ENCODE peak calls at places on chromosomes 4 and X, in six cellular contexts. T is HepG2, U is H1, A is GM12892, V is K562, F is SK-N-SH. Y is an unnamed sample.

GRCh38 chr4:169109276-169109675 is 99.2 kb upstream of the CBR4 start:
- DNase-seq in T (no peak), U (no peak), A (no peak), V (no peak), F (no peak), Y (no peak)

GRCh38 chr4:68451246-68452211 is 4.3 kb downstream of the TMPRSS11E start:
- DNase-seq in T (no peak), U (no peak), A (no peak), V (no peak), F (no peak), Y (no peak)

GRCh38 chrX:39513836-39514235 is 583.9 kb downstream of the BCOR start:
- DNase-seq in T (no peak), U (no peak), A (no peak), V (peak; percentile 17), F (no peak), Y (no peak)

GRCh38 chr4:143286733-143287570 is 49.7 kb upstream of the GAB1 start:
- DNase-seq in T (no peak), U (no peak), A (no peak), V (no peak), F (no peak), Y (no peak)

GRCh38 chr4:74426101-74426500 is 18.8 kb upstream of the AREG start:
- DNase-seq in T (no peak), U (no peak), A (no peak), V (no peak), F (no peak), Y (no peak)

GRCh38 chrX:69163936-69164741 is 1.1 kb downstream of the PJA1 start:
- DNase-seq in T (no peak), U (no peak), A (peak; percentile 39), V (peak; percentile 33), F (peak; percentile 79), Y (peak; percentile 47)

GRCh38 chr4:107037188-107037587 is 1.1 kb upstream of the DKK2 start:
- DNase-seq in T (no peak), U (peak; percentile 81), A (no peak), V (no peak), F (peak; percentile 67), Y (no peak)

GRCh38 chr4:6723851-6724250 is 7.9 kb downstream of the BLOC1S4 start:
- DNase-seq in T (no peak), U (no peak), A (no peak), V (peak; percentile 5), F (no peak), Y (no peak)

GRCh38 chr4:72286185-72286584 is 254.4 kb downstream of the NPFFR2 start:
- DNase-seq in T (no peak), U (no peak), A (no peak), V (no peak), F (peak; percentile 1), Y (no peak)

GRCh38 chr4:65195002-65195401 is 475.3 kb downstream of the EPHA5 start:
- DNase-seq in T (no peak), U (no peak), A (no peak), V (no peak), F (no peak), Y (no peak)

GRCh38 chr4:41432889-41433288 is 105.1 kb upstream of the LIMCH1 start:
- DNase-seq in T (no peak), U (no peak), A (no peak), V (no peak), F (no peak), Y (no peak)

GRCh38 chr4:173578956-173579355 is 48.9 kb upstream of the HAND2 start:
- DNase-seq in T (no peak), U (no peak), A (no peak), V (no peak), F (no peak), Y (no peak)

GRCh38 chr4:149825336-149825735 is 9.7 kb upstream of the IQCM start:
- DNase-seq in T (no peak), U (no peak), A (no peak), V (no peak), F (no peak), Y (no peak)

GRCh38 chr4:118767109-118767508 is 68.8 kb downstream of the SEC24D start:
- DNase-seq in T (no peak), U (no peak), A (no peak), V (peak; percentile 67), F (no peak), Y (no peak)

GRCh38 chr4:152843476-152844107 is 63.8 kb downstream of the ARFIP1 start:
- DNase-seq in T (peak; percentile 10), U (no peak), A (no peak), V (no peak), F (no peak), Y (no peak)

GRCh38 chr4:7792616-7793015 is 147.0 kb downstream of the AFAP1 start:
- DNase-seq in T (no peak), U (no peak), A (no peak), V (no peak), F (no peak), Y (no peak)

GRCh38 chr4:7795983-7796382 is 143.7 kb downstream of the AFAP1 start:
- DNase-seq in T (no peak), U (no peak), A (no peak), V (no peak), F (peak; percentile 67), Y (no peak)

GRCh38 chr4:7788687-7789425 is 150.8 kb downstream of the AFAP1 start:
- DNase-seq in T (no peak), U (no peak), A (no peak), V (no peak), F (no peak), Y (no peak)

GRCh38 chr4:7797330-7797729 is 142.3 kb downstream of the AFAP1 start:
- DNase-seq in T (no peak), U (no peak), A (no peak), V (no peak), F (no peak), Y (no peak)

DNA sequence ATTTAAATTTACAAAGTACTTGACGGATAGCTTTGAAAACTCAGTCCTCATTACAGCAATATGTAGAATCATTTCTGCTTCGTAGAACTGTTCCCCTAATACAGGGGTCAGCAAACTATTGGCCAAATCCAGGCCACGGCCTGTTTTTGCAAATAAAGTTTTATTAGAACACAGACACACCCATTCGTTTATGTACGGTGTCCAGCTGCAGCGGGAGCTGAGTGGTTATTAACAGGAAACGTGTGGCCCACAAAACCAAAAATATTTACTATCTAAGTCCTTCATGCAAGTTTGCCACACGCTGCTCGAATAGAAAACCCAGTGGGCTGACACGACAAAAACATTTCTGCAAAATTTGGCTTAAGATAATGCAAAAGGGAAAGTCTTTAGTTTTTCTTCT is 146.5 kb downstream of the AFAP1 start:
- DNase-seq in T (no peak), U (no peak), A (no peak), V (no peak), F (no peak), Y (no peak)
- TF ChIP-seq TAF1 in T (no peak), U (no peak), A (no peak), V (no peak), F (no peak), Y (no peak)

GRCh38 chr4:175277816-175278215 is 359.7 kb downstream of the ADAM29 start:
- DNase-seq in T (no peak), U (no peak), A (no peak), V (no peak), F (no peak), Y (no peak)
- TF ChIP-seq TAF1 in T (no peak), U (no peak), A (no peak), V (no peak), F (no peak), Y (no peak)

GRCh38 chr4:156476359-156476758 is 495.2 kb downstream of the PDGFC start:
- DNase-seq in T (peak; percentile 1), U (no peak), A (no peak), V (no peak), F (peak; percentile 4), Y (no peak)

GRCh38 chr4:156473175-156473574 is 498.4 kb downstream of the PDGFC start:
- DNase-seq in T (no peak), U (no peak), A (no peak), V (no peak), F (no peak), Y (no peak)

GRCh38 chr4:156472624-156473023 is 499.0 kb downstream of the PDGFC start:
- DNase-seq in T (no peak), U (no peak), A (no peak), V (no peak), F (no peak), Y (no peak)

GRCh38 chr4:156475322-156475721 is 496.3 kb downstream of the PDGFC start:
- DNase-seq in T (peak; percentile 15), U (no peak), A (no peak), V (no peak), F (peak; percentile 21), Y (no peak)
- TF ChIP-seq TAF1 in T (no peak), U (no peak), A (no peak), V (no peak), F (no peak), Y (no peak)

DNA sequence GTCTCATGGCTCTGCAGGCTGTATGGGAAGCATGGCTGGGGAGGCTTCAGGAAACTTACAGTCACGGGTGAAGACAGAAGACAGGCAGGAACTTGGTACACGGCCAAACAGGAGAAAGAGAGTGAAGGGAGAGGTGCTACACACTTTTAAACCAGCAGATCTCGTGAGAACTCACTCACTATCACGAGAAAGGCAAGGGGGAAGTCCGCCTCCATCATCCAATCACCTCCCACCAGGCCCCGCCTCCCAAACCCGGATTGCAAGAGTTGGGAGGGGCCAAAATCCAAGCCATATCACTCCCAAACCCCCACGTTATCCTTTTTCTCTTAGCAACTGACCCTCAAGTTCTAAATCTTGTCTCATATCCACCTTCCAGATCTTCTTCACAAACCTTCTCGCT is 1710.5 kb upstream of the TENM3 start:
- DNase-seq in T (no peak), U (no peak), A (no peak), V (no peak), F (no peak), Y (no peak)
- TF ChIP-seq TAF1 in T (no peak), U (no peak), A (no peak), V (no peak), F (no peak), Y (no peak)

GRCh38 chr4:159487284-159487747 is 384.4 kb downstream of the RAPGEF2 start:
- DNase-seq in T (peak; percentile 68), U (peak; percentile 63), A (peak; percentile 7), V (peak; percentile 61), F (peak; percentile 56), Y (peak; percentile 10)
- TF ChIP-seq TAF1 in T (no peak), U (no peak), A (no peak), V (no peak), F (no peak), Y (no peak)

GRCh38 chrX:9533611-9534010 is 68.8 kb downstream of the TBL1X start:
- DNase-seq in T (no peak), U (no peak), A (no peak), V (no peak), F (no peak), Y (no peak)
- TF ChIP-seq TAF1 in T (no peak), U (no peak), A (no peak), V (no peak), F (no peak), Y (no peak)

Y was measured in GM12891.